ENCODE peak calls at places on chromosomes 16 and 17, in seven cellular contexts. One of them, this sample, is unnamed.

GRCh38 chr16:24826817-24827566 is 18.8 kb upstream of the SLC5A11 start:
- DNase-seq in psoas muscle: no peak
- DNase-seq in CD8-positive, alpha-beta T cell: no peak
- DNase-seq in neural progenitor cell: no peak
- DNase-seq in cardiac muscle cell: no peak
- DNase-seq in mesendoderm: no peak
- DNase-seq in GM23248: no peak
- DNase-seq in this sample: no peak

GRCh38 chr16:3609895-3610697 is 1.3 kb downstream of the SLX4 start:
- DNase-seq in neural progenitor cell: no peak
- DNase-seq in cardiac muscle cell: peak; percentile 24
- DNase-seq in psoas muscle: no peak
- DNase-seq in mesendoderm: no peak
- DNase-seq in GM23248: peak; percentile 15
- DNase-seq in CD8-positive, alpha-beta T cell: no peak
- DNase-seq in this sample: no peak

GRCh38 chr16:64898159-64898558 is 223.7 kb downstream of the CDH11 start:
- DNase-seq in CD8-positive, alpha-beta T cell: no peak
- DNase-seq in GM23248: no peak
- DNase-seq in psoas muscle: no peak
- DNase-seq in cardiac muscle cell: no peak
- DNase-seq in neural progenitor cell: no peak
- DNase-seq in mesendoderm: no peak
- DNase-seq in this sample: no peak

GRCh38 chr16:3249020-3249419 is 7.4 kb downstream of the MEFV start:
- DNase-seq in CD8-positive, alpha-beta T cell: no peak
- DNase-seq in mesendoderm: no peak
- DNase-seq in psoas muscle: no peak
- DNase-seq in cardiac muscle cell: no peak
- DNase-seq in GM23248: no peak
- DNase-seq in neural progenitor cell: no peak
- DNase-seq in this sample: no peak

GRCh38 chr16:69351309-69352027 is at the start of gene TMED6:
- DNase-seq in neural progenitor cell: no peak
- DNase-seq in mesendoderm: no peak
- DNase-seq in CD8-positive, alpha-beta T cell: no peak
- DNase-seq in psoas muscle: no peak
- DNase-seq in cardiac muscle cell: no peak
- DNase-seq in GM23248: no peak
- DNase-seq in this sample: no peak

GRCh38 chr16:50259334-50260205 is 6.8 kb upstream of the ADCY7 start:
- DNase-seq in GM23248: peak; percentile 74
- DNase-seq in neural progenitor cell: peak; percentile 71
- DNase-seq in cardiac muscle cell: peak; percentile 66
- DNase-seq in mesendoderm: no peak
- DNase-seq in psoas muscle: peak; percentile 81
- DNase-seq in CD8-positive, alpha-beta T cell: no peak
- DNase-seq in this sample: peak; percentile 44

GRCh38 chr17:45410144-45411091 is 22.3 kb downstream of the ARHGAP27 start:
- DNase-seq in mesendoderm: no peak
- DNase-seq in CD8-positive, alpha-beta T cell: peak; percentile 59
- DNase-seq in cardiac muscle cell: no peak
- DNase-seq in psoas muscle: peak; percentile 61
- DNase-seq in GM23248: no peak
- DNase-seq in neural progenitor cell: no peak
- DNase-seq in this sample: no peak

GRCh38 chr17:14361470-14361869 is 60.6 kb downstream of the HS3ST3B1 start:
- DNase-seq in psoas muscle: no peak
- DNase-seq in cardiac muscle cell: no peak
- DNase-seq in mesendoderm: no peak
- DNase-seq in neural progenitor cell: no peak
- DNase-seq in GM23248: no peak
- DNase-seq in CD8-positive, alpha-beta T cell: no peak
- DNase-seq in this sample: no peak

GRCh38 chr16:46996391-46996790 is 22.9 kb upstream of the DNAJA2 start:
- DNase-seq in CD8-positive, alpha-beta T cell: no peak
- DNase-seq in mesendoderm: no peak
- DNase-seq in cardiac muscle cell: peak; percentile 55
- DNase-seq in neural progenitor cell: no peak
- DNase-seq in psoas muscle: no peak
- DNase-seq in GM23248: no peak
- DNase-seq in this sample: no peak

GRCh38 chr17:81635973-81636504 is 873 bp downstream of the NPLOC4 start:
- DNase-seq in GM23248: peak; percentile 83
- DNase-seq in CD8-positive, alpha-beta T cell: no peak
- DNase-seq in cardiac muscle cell: no peak
- DNase-seq in mesendoderm: no peak
- DNase-seq in psoas muscle: no peak
- DNase-seq in neural progenitor cell: no peak
- DNase-seq in this sample: no peak

GRCh38 chr16:50501251-50501650 is 46.9 kb upstream of the NKD1 start:
- DNase-seq in psoas muscle: no peak
- DNase-seq in CD8-positive, alpha-beta T cell: no peak
- DNase-seq in cardiac muscle cell: no peak
- DNase-seq in neural progenitor cell: no peak
- DNase-seq in GM23248: no peak
- DNase-seq in mesendoderm: no peak
- DNase-seq in this sample: no peak

GRCh38 chr16:56477096-56477878 is 25.9 kb downstream of the OGFOD1 start:
- DNase-seq in CD8-positive, alpha-beta T cell: no peak
- DNase-seq in neural progenitor cell: no peak
- DNase-seq in psoas muscle: no peak
- DNase-seq in GM23248: peak; percentile 92
- DNase-seq in mesendoderm: peak; percentile 50
- DNase-seq in cardiac muscle cell: peak; percentile 86
- DNase-seq in this sample: no peak

GRCh38 chr16:30417447-30418349 is 10.3 kb downstream of the ZNF771 start:
- DNase-seq in cardiac muscle cell: peak; percentile 96
- DNase-seq in GM23248: peak; percentile 94
- DNase-seq in CD8-positive, alpha-beta T cell: peak; percentile 80
- DNase-seq in psoas muscle: peak; percentile 94
- DNase-seq in mesendoderm: peak; percentile 98
- DNase-seq in neural progenitor cell: peak; percentile 99
- DNase-seq in this sample: peak; percentile 76

GRCh38 chr17:37488607-37489196 is 989 bp upstream of the DUSP14 start:
- DNase-seq in neural progenitor cell: peak; percentile 61
- DNase-seq in cardiac muscle cell: peak; percentile 89
- DNase-seq in GM23248: peak; percentile 99
- DNase-seq in mesendoderm: peak; percentile 93
- DNase-seq in psoas muscle: peak; percentile 91
- DNase-seq in CD8-positive, alpha-beta T cell: peak; percentile 51
- DNase-seq in this sample: peak; percentile 80

GRCh38 chr16:73254983-73255382 is 207.1 kb upstream of the ZFHX3 start:
- DNase-seq in CD8-positive, alpha-beta T cell: no peak
- DNase-seq in mesendoderm: no peak
- DNase-seq in cardiac muscle cell: no peak
- DNase-seq in GM23248: no peak
- DNase-seq in neural progenitor cell: no peak
- DNase-seq in psoas muscle: no peak
- DNase-seq in this sample: no peak

DNA sequence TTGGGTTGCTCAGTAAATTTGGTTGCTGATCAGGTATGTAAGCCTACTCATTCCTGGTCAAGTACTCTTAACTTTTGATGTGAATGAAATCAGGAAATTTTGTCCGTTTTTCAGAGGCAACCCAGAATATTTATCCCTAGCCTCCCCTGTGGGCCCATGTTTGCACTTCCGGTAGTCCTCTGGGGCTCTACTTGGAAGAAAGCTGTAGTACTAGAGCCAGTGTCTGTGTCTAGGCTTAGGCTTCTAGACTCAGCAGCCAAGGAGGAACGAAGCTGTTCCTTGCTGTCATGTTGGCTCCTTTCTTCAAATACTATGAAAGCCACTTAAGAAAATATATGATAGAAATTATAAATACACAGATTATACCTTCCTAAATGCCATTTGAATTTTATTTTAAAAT is 21.2 kb downstream of the ESRP2 start:
- DNase-seq in mesendoderm: no peak
- DNase-seq in psoas muscle: no peak
- DNase-seq in neural progenitor cell: no peak
- DNase-seq in cardiac muscle cell: no peak
- DNase-seq in CD8-positive, alpha-beta T cell: no peak
- DNase-seq in GM23248: no peak
- DNase-seq in this sample: no peak
- H3K4me1 ChIP-seq in mesendoderm: no peaks in the 10 kb centered on the region
- H3K4me1 ChIP-seq in psoas muscle: peaks cover 6% of the 10 kb centered on the region
- H3K4me1 ChIP-seq in neural progenitor cell: no peaks in the 10 kb centered on the region
- H3K4me1 ChIP-seq in cardiac muscle cell: no peaks in the 10 kb centered on the region
- H3K4me1 ChIP-seq in CD8-positive, alpha-beta T cell: peaks cover 24% of the 10 kb centered on the region
- H3K4me1 ChIP-seq in GM23248: no peaks in the 10 kb centered on the region
- H3K4me1 ChIP-seq in this sample: no peaks in the 10 kb centered on the region

GRCh38 chr17:17935321-17936271 is 36.6 kb downstream of the TOM1L2 start:
- DNase-seq in CD8-positive, alpha-beta T cell: no peak
- DNase-seq in mesendoderm: peak; percentile 86
- DNase-seq in cardiac muscle cell: peak; percentile 93
- DNase-seq in GM23248: peak; percentile 95
- DNase-seq in neural progenitor cell: no peak
- DNase-seq in psoas muscle: no peak
- DNase-seq in this sample: no peak
- H3K4me1 ChIP-seq in CD8-positive, alpha-beta T cell: peaks cover 15% of the 10 kb centered on the region
- H3K4me1 ChIP-seq in mesendoderm: peaks cover 3% of the 10 kb centered on the region
- H3K4me1 ChIP-seq in cardiac muscle cell: peaks cover 33% of the 10 kb centered on the region
- H3K4me1 ChIP-seq in GM23248: peaks cover 61% of the 10 kb centered on the region
- H3K4me1 ChIP-seq in neural progenitor cell: peaks cover 10% of the 10 kb centered on the region
- H3K4me1 ChIP-seq in psoas muscle: peaks cover 64% of the 10 kb centered on the region
- H3K4me1 ChIP-seq in this sample: no peaks in the 10 kb centered on the region

GRCh38 chr16:75250089-75250808 is 1.2 kb downstream of the BCAR1 start:
- DNase-seq in mesendoderm: no peak
- DNase-seq in psoas muscle: peak; percentile 73
- DNase-seq in GM23248: peak; percentile 69
- DNase-seq in neural progenitor cell: no peak
- DNase-seq in cardiac muscle cell: no peak
- DNase-seq in CD8-positive, alpha-beta T cell: no peak
- DNase-seq in this sample: no peak
- H3K4me1 ChIP-seq in mesendoderm: peaks cover 42% of the 10 kb centered on the region
- H3K4me1 ChIP-seq in psoas muscle: peaks cover 84% of the 10 kb centered on the region
- H3K4me1 ChIP-seq in GM23248: peaks cover 81% of the 10 kb centered on the region
- H3K4me1 ChIP-seq in neural progenitor cell: peaks cover 39% of the 10 kb centered on the region
- H3K4me1 ChIP-seq in cardiac muscle cell: peaks cover 58% of the 10 kb centered on the region
- H3K4me1 ChIP-seq in CD8-positive, alpha-beta T cell: peaks cover 6% of the 10 kb centered on the region
- H3K4me1 ChIP-seq in this sample: peaks cover 29% of the 10 kb centered on the region

GRCh38 chr17:68433911-68434503 is 23.3 kb downstream of the WIPI1 start:
- DNase-seq in psoas muscle: no peak
- DNase-seq in CD8-positive, alpha-beta T cell: no peak
- DNase-seq in GM23248: no peak
- DNase-seq in neural progenitor cell: no peak
- DNase-seq in cardiac muscle cell: no peak
- DNase-seq in mesendoderm: no peak
- DNase-seq in this sample: no peak
- H3K4me1 ChIP-seq in psoas muscle: peaks cover 33% of the 10 kb centered on the region
- H3K4me1 ChIP-seq in CD8-positive, alpha-beta T cell: peaks cover 30% of the 10 kb centered on the region
- H3K4me1 ChIP-seq in GM23248: peaks cover 13% of the 10 kb centered on the region
- H3K4me1 ChIP-seq in neural progenitor cell: no peaks in the 10 kb centered on the region
- H3K4me1 ChIP-seq in cardiac muscle cell: peaks cover 2% of the 10 kb centered on the region
- H3K4me1 ChIP-seq in mesendoderm: no peaks in the 10 kb centered on the region
- H3K4me1 ChIP-seq in this sample: no peaks in the 10 kb centered on the region

GRCh38 chr16:1642148-1642547 is 30.0 kb downstream of the CRAMP1 start:
- DNase-seq in GM23248: no peak
- DNase-seq in mesendoderm: no peak
- DNase-seq in cardiac muscle cell: no peak
- DNase-seq in psoas muscle: peak; percentile 93
- DNase-seq in CD8-positive, alpha-beta T cell: no peak
- DNase-seq in neural progenitor cell: no peak
- DNase-seq in this sample: no peak
- H3K4me1 ChIP-seq in GM23248: no peaks in the 10 kb centered on the region
- H3K4me1 ChIP-seq in mesendoderm: no peaks in the 10 kb centered on the region
- H3K4me1 ChIP-seq in cardiac muscle cell: no peaks in the 10 kb centered on the region
- H3K4me1 ChIP-seq in psoas muscle: peaks cover 34% of the 10 kb centered on the region
- H3K4me1 ChIP-seq in CD8-positive, alpha-beta T cell: peaks cover 7% of the 10 kb centered on the region
- H3K4me1 ChIP-seq in neural progenitor cell: peaks cover 6% of the 10 kb centered on the region
- H3K4me1 ChIP-seq in this sample: no peaks in the 10 kb centered on the region

GRCh38 chr16:20399185-20399584 is 5.4 kb downstream of the PDILT start:
- DNase-seq in mesendoderm: no peak
- DNase-seq in CD8-positive, alpha-beta T cell: no peak
- DNase-seq in psoas muscle: no peak
- DNase-seq in cardiac muscle cell: no peak
- DNase-seq in GM23248: no peak
- DNase-seq in neural progenitor cell: no peak
- DNase-seq in this sample: no peak
- H3K4me1 ChIP-seq in mesendoderm: no peaks in the 10 kb centered on the region
- H3K4me1 ChIP-seq in CD8-positive, alpha-beta T cell: no peaks in the 10 kb centered on the region
- H3K4me1 ChIP-seq in psoas muscle: no peaks in the 10 kb centered on the region
- H3K4me1 ChIP-seq in cardiac muscle cell: no peaks in the 10 kb centered on the region
- H3K4me1 ChIP-seq in GM23248: no peaks in the 10 kb centered on the region
- H3K4me1 ChIP-seq in neural progenitor cell: no peaks in the 10 kb centered on the region
- H3K4me1 ChIP-seq in this sample: no peaks in the 10 kb centered on the region

GRCh38 chr17:78771758-78772382 is 10.2 kb downstream of the CYTH1 start:
- DNase-seq in cardiac muscle cell: no peak
- DNase-seq in psoas muscle: no peak
- DNase-seq in neural progenitor cell: no peak
- DNase-seq in CD8-positive, alpha-beta T cell: no peak
- DNase-seq in mesendoderm: no peak
- DNase-seq in GM23248: no peak
- DNase-seq in this sample: no peak
- H3K4me1 ChIP-seq in cardiac muscle cell: peaks cover 8% of the 10 kb centered on the region
- H3K4me1 ChIP-seq in psoas muscle: peaks cover 59% of the 10 kb centered on the region
- H3K4me1 ChIP-seq in neural progenitor cell: no peaks in the 10 kb centered on the region
- H3K4me1 ChIP-seq in CD8-positive, alpha-beta T cell: peaks cover 92% of the 10 kb centered on the region
- H3K4me1 ChIP-seq in mesendoderm: no peaks in the 10 kb centered on the region
- H3K4me1 ChIP-seq in GM23248: peaks cover 20% of the 10 kb centered on the region
- H3K4me1 ChIP-seq in this sample: no peaks in the 10 kb centered on the region

GRCh38 chr17:40317345-40317873 is 8.4 kb downstream of the RARA start:
- DNase-seq in mesendoderm: peak; percentile 86
- DNase-seq in GM23248: peak; percentile 87
- DNase-seq in neural progenitor cell: peak; percentile 85
- DNase-seq in cardiac muscle cell: peak; percentile 77
- DNase-seq in psoas muscle: peak; percentile 75
- DNase-seq in CD8-positive, alpha-beta T cell: no peak
- DNase-seq in this sample: peak; percentile 62
- H3K4me1 ChIP-seq in mesendoderm: peaks cover 13% of the 10 kb centered on the region
- H3K4me1 ChIP-seq in GM23248: peaks cover 67% of the 10 kb centered on the region
- H3K4me1 ChIP-seq in neural progenitor cell: peaks cover 49% of the 10 kb centered on the region
- H3K4me1 ChIP-seq in cardiac muscle cell: peaks cover 79% of the 10 kb centered on the region
- H3K4me1 ChIP-seq in psoas muscle: peaks cover 75% of the 10 kb centered on the region
- H3K4me1 ChIP-seq in CD8-positive, alpha-beta T cell: peaks cover 76% of the 10 kb centered on the region
- H3K4me1 ChIP-seq in this sample: peaks cover 39% of the 10 kb centered on the region

DNA sequence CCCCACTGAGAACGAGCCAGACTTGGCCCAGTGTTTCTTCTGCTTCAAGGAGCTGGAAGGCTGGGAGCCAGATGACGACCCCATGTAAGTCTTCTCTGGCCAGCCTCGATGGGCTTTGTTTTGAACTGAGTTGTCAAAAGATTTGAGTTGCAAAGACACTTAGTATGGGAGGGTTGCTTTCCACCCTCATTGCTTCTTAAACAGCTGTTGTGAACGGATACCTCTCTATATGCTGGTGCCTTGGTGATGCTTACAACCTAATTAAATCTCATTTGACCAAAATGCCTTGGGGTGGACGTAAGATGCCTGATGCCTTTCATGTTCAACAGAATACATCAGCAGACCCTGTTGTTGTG is 631 bp downstream of the BIRC5 start:
- DNase-seq in cardiac muscle cell: no peak
- DNase-seq in neural progenitor cell: no peak
- DNase-seq in mesendoderm: no peak
- DNase-seq in psoas muscle: no peak
- DNase-seq in GM23248: no peak
- DNase-seq in CD8-positive, alpha-beta T cell: no peak
- DNase-seq in this sample: no peak
- H3K4me1 ChIP-seq in cardiac muscle cell: peaks cover 5% of the 10 kb centered on the region
- H3K4me1 ChIP-seq in neural progenitor cell: peaks cover 11% of the 10 kb centered on the region
- H3K4me1 ChIP-seq in mesendoderm: no peaks in the 10 kb centered on the region
- H3K4me1 ChIP-seq in psoas muscle: no peaks in the 10 kb centered on the region
- H3K4me1 ChIP-seq in GM23248: no peaks in the 10 kb centered on the region
- H3K4me1 ChIP-seq in CD8-positive, alpha-beta T cell: peaks cover 7% of the 10 kb centered on the region
- H3K4me1 ChIP-seq in this sample: peaks cover 3% of the 10 kb centered on the region